ENCODE peak calls at places on chromosomes 2 and 18, in eight cellular contexts. X is WERI-Rb-1; I is cardiac muscle cell; L is fibroblast of lung; G is CD8-positive, alpha-beta T cell; E is psoas muscle; Q is DND-41; V is Panc1. W is an unnamed sample.

GRCh38 chr2:20443276-20443920 is 3.5 kb upstream of the RHOB start:
- DNase-seq in X (peak; percentile 30), I (peak; percentile 60), L (no peak), G (no peak), E (no peak), Q (no peak), V (no peak), W (no peak)

GRCh38 chr2:184004289-184004944 is 593.9 kb upstream of the ZNF804A start:
- DNase-seq in X (no peak), I (peak; percentile 22), L (peak; percentile 58), G (no peak), E (no peak), Q (no peak), V (no peak), W (no peak)

GRCh38 chr18:62445386-62445917 is 77.4 kb upstream of the ZCCHC2 start:
- DNase-seq in X (no peak), I (no peak), L (no peak), G (no peak), E (no peak), Q (no peak), V (no peak), W (no peak)

GRCh38 chr2:239444626-239445625 is 44.1 kb upstream of the HDAC4 start:
- DNase-seq in X (no peak), I (no peak), L (peak; percentile 73), G (no peak), E (no peak), Q (no peak), V (no peak), W (no peak)

GRCh38 chr2:126894585-126895182 is 4.0 kb upstream of the TEX51 start:
- DNase-seq in X (no peak), I (no peak), L (no peak), G (no peak), E (no peak), Q (no peak), V (no peak), W (no peak)

GRCh38 chr2:197054437-197054836 is 127.9 kb upstream of the PGAP1 start:
- DNase-seq in X (no peak), I (no peak), L (peak; percentile 50), G (no peak), E (no peak), Q (no peak), V (no peak), W (no peak)

GRCh38 chr18:46199515-46200147 is 95.4 kb downstream of the HAUS1 start:
- DNase-seq in X (no peak), I (no peak), L (peak; percentile 69), G (no peak), E (no peak), Q (no peak), V (peak; percentile 45), W (peak; percentile 49)

GRCh38 chr2:219810895-219811294 is 183.5 kb downstream of the SLC4A3 start:
- DNase-seq in X (no peak), I (no peak), L (no peak), G (no peak), E (no peak), Q (no peak), V (no peak), W (no peak)

GRCh38 chr2:71700041-71700879 is 246.9 kb downstream of the DYSF start:
- DNase-seq in X (peak; percentile 6), I (no peak), L (no peak), G (no peak), E (no peak), Q (no peak), V (no peak), W (no peak)

GRCh38 chr2:226995625-226996041 is 159.8 kb downstream of the RHBDD1 start:
- DNase-seq in X (no peak), I (no peak), L (peak; percentile 94), G (no peak), E (peak; percentile 30), Q (no peak), V (no peak), W (peak; percentile 24)

GRCh38 chr2:85413592-85414421 is 3.6 kb upstream of the CAPG start:
- DNase-seq in X (no peak), I (peak; percentile 23), L (peak; percentile 59), G (peak; percentile 67), E (no peak), Q (peak; percentile 63), V (no peak), W (no peak)

GRCh38 chr2:30649278-30649677 is 158.0 kb downstream of the CAPN13 start:
- DNase-seq in X (no peak), I (no peak), L (no peak), G (no peak), E (no peak), Q (no peak), V (no peak), W (no peak)

GRCh38 chr2:229943171-229943570 is 20.9 kb downstream of the FBXO36 start:
- DNase-seq in X (no peak), I (no peak), L (no peak), G (no peak), E (no peak), Q (no peak), V (no peak), W (no peak)

GRCh38 chr18:33116376-33116775 is 324.1 kb downstream of the CCDC178 start:
- DNase-seq in X (peak; percentile 77), I (no peak), L (peak; percentile 40), G (no peak), E (no peak), Q (no peak), V (no peak), W (no peak)

GRCh38 chr2:241218131-241219029 is 29.9 kb downstream of the ANO7 start:
- DNase-seq in X (peak; percentile 55), I (peak; percentile 76), L (peak; percentile 24), G (peak; percentile 30), E (peak; percentile 70), Q (no peak), V (no peak), W (no peak)

GRCh38 chr2:239689410-239689809 is 288.6 kb upstream of the HDAC4 start:
- DNase-seq in X (no peak), I (no peak), L (no peak), G (no peak), E (no peak), Q (no peak), V (no peak), W (no peak)

GRCh38 chr2:103960126-103960508 is 893.8 kb upstream of the POU3F3 start:
- DNase-seq in X (no peak), I (no peak), L (no peak), G (no peak), E (no peak), Q (no peak), V (no peak), W (no peak)

GRCh38 chr2:103963331-103963730 is 890.6 kb upstream of the POU3F3 start:
- DNase-seq in X (no peak), I (no peak), L (no peak), G (no peak), E (no peak), Q (no peak), V (no peak), W (no peak)

GRCh38 chr2:103959174-103960125 is 894.5 kb upstream of the POU3F3 start:
- DNase-seq in X (peak; percentile 21), I (peak; percentile 71), L (peak; percentile 34), G (no peak), E (no peak), Q (peak; percentile 8), V (peak; percentile 15), W (no peak)
- TF ChIP-seq CTCF in X (peak; percentile 45), I (no peak), L (no peak), G (no peak), E (peak; percentile 27), Q (peak; percentile 59), V (peak; percentile 83), W (no peak)

GRCh38 chr2:237873961-237874551 is 14.6 kb downstream of the RAMP1 start:
- DNase-seq in X (no peak), I (no peak), L (no peak), G (no peak), E (no peak), Q (no peak), V (no peak), W (no peak)
- H3K27ac ChIP-seq in X (no peak overlapping the region), I (no peak overlapping the region), L (no peak overlapping the region), G (no peak overlapping the region), E (peak overlapping the region; percentile 38), Q (no peak overlapping the region), V (no peak overlapping the region), W (peak overlapping the region; percentile 47)

DNA sequence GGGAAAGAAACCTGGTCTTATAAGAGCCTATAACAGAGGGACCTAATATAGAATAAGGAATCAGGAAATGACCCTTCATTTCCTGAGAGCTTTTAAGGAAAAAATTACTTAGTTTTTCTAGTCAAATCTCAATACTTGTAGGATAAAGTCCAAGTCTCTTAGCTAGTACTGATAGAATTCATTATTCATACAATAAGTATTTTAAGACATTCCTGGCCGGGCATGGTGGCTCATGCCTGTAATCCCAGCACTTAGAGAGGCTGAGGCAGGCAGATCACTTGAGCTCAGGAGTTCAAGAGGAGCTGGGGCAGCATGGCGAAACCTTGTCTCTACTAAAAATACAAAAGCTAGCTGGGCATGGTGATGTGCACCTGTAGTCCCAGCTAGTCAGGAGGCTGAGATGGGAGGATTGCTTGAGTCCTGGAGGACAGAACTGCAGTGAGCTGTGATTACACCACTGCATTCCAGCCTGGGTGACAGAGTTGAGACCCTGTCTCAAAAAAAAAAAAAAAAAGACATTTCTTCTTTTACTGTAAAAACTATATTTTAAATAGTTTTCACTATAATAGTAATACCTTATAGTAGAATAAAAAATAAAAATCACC is 3.2 kb downstream of the RAB3GAP1 start:
- DNase-seq in X (no peak), I (no peak), L (peak; percentile 84), G (no peak), E (no peak), Q (no peak), V (no peak), W (peak; percentile 24)
- H3K4me3 ChIP-seq in X (no peak overlapping the region), I (no peak overlapping the region), L (peak overlapping the region; percentile 11), G (no peak overlapping the region), E (no peak overlapping the region), Q (peak overlapping the region; percentile 23), V (no peak overlapping the region), W (no peak overlapping the region)

DNA sequence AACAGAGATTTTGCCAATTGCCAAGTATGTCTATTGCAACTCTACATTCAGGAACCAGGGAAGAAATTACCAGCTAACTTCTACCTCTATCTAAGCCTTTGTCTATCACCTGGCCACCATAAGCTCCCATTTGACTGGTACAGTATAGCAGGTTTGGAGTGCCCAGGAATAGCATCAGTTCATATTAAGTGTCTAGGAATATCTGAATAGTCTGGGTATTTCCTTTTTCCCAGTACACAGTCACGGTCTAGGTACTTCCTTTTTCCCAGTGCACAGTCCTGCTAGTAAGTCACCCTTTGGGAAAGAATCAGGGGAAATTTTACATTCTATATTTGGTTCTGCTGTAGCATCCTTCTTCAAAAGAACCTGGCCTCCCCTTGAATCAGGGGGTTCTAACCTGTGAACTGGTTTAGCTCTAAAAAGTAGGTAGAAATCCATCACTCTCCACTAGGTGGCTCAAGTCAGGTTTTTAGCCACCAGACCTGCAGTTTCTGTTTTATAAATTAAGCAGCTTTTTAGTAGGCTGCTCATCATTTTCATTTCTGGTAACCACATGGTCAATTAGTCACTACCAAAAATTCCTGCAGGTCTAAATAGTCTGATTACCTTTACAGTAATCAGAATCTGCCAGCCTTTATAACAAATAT is 49.3 kb upstream of the DNAJC10 start:
- DNase-seq in X (no peak), I (peak; percentile 32), L (peak; percentile 20), G (peak; percentile 12), E (no peak), Q (no peak), V (no peak), W (no peak)
- TF ChIP-seq CTCF in X (peak; percentile 53), I (peak; percentile 65), L (peak; percentile 64), G (peak; percentile 61), E (peak; percentile 16), Q (peak; percentile 65), V (peak; percentile 65), W (peak; percentile 64)

GRCh38 chr18:26225915-26226228 is 373 bp upstream of the TAF4B start:
- DNase-seq in X (no peak), I (no peak), L (no peak), G (no peak), E (no peak), Q (no peak), V (no peak), W (no peak)
- H3K27ac ChIP-seq in X (no peak overlapping the region), I (no peak overlapping the region), L (no peak overlapping the region), G (peak overlapping the region; percentile 82), E (peak overlapping the region; percentile 93), Q (peak overlapping the region; percentile 8), V (peak overlapping the region; percentile 80), W (no peak overlapping the region)

W was measured in AG04450.